ENCODE peak calls at places on chromosomes 3 and 15, in nine cellular contexts. O, G, E, P, D, A, H, J and B are unnamed samples.

GRCh38 chr15:67821784-67822451 is 3.4 kb upstream of the SKOR1 start:
- DNase-seq in J (no peak), P (no peak), D (peak; percentile 48), H (no peak), G (no peak), O (no peak), E (no peak), A (no peak), B (no peak)

GRCh38 chr3:45056608-45057301 is 30.7 kb downstream of the CLEC3B start:
- DNase-seq in P (no peak), D (no peak), H (no peak), E (no peak), A (no peak), O (no peak), G (peak; percentile 41), J (no peak), B (no peak)

GRCh38 chr15:97684249-97684648 is 276.3 kb upstream of the ARRDC4 start:
- DNase-seq in D (no peak), P (no peak), E (no peak), J (no peak), A (peak; percentile 88), H (no peak), G (no peak), O (no peak), B (no peak)

GRCh38 chr15:72086920-72087648 is 30.9 kb downstream of the MYO9A start:
- DNase-seq in G (no peak), E (no peak), O (no peak), J (no peak), A (no peak), D (no peak), H (no peak), P (no peak), B (no peak)

GRCh38 chr15:72599855-72600464 is 54.5 kb upstream of the GOLGA6B start:
- DNase-seq in O (peak; percentile 4), J (peak; percentile 31), D (peak; percentile 67), E (no peak), G (peak; percentile 24), H (peak; percentile 36), P (peak; percentile 9), A (peak; percentile 73), B (peak; percentile 71)

GRCh38 chr3:43185656-43186375 is 79.9 kb upstream of the POMGNT2 start:
- DNase-seq in E (no peak), A (no peak), D (no peak), J (no peak), P (no peak), G (no peak), H (no peak), O (no peak), B (no peak)

GRCh38 chr15:84749111-84749991 is 959 bp downstream of the ZNF592 start:
- DNase-seq in O (peak; percentile 2), D (peak; percentile 53), H (peak; percentile 47), G (no peak), A (peak; percentile 79), P (peak; percentile 26), E (peak; percentile 28), J (peak; percentile 46), B (peak; percentile 57)

GRCh38 chr3:129402616-129403015 is 25.8 kb downstream of the EFCAB12 start:
- DNase-seq in P (no peak), J (no peak), D (no peak), H (no peak), A (no peak), O (no peak), E (no peak), G (no peak), B (no peak)

GRCh38 chr3:151558621-151559020 is 97.8 kb upstream of the IGSF10 start:
- DNase-seq in D (no peak), J (no peak), E (no peak), H (no peak), A (no peak), G (no peak), P (no peak), O (no peak), B (no peak)

GRCh38 chr15:77036537-77037474 is 34.1 kb downstream of the TSPAN3 start:
- DNase-seq in A (no peak), G (no peak), H (peak; percentile 17), O (no peak), E (peak; percentile 24), J (peak; percentile 10), D (no peak), P (no peak), B (no peak)